ENCODE peak calls at places on chromosome 17, in six cellular contexts. T, X, Z, B, H and A are unnamed samples. For H3K36me3, the result is how much of the 10 kb centered on the place peaks cover.

GRCh38 chr17:57401556-57402488 is 145.5 kb downstream of the MSI2 start:
- DNase-seq in T (no peak), Z (peak), B (no peak), H (no peak), X (peak), A (no peak)

GRCh38 chr17:8503368-8503767 is 67.7 kb downstream of the NDEL1 start:
- DNase-seq in T (peak), X (no peak), H (no peak), Z (no peak), B (no peak), A (no peak)

GRCh38 chr17:41052594-41052993 is 2.4 kb downstream of the KRTAP2-2 start:
- DNase-seq in T (no peak), B (no peak), X (no peak), H (no peak), Z (no peak), A (peak)

GRCh38 chr17:76697702-76698465 is 12.9 kb downstream of the MXRA7 start:
- DNase-seq in H (no peak), B (no peak), Z (peak), X (no peak), T (no peak), A (peak)

GRCh38 chr17:80817861-80818260 is 173.8 kb upstream of the CHMP6 start:
- DNase-seq in T (no peak), H (peak), Z (no peak), B (peak), X (no peak), A (peak)

GRCh38 chr17:74150428-74151025 is 53.0 kb upstream of the RPL38 start:
- DNase-seq in B (peak), Z (no peak), X (no peak), H (no peak), T (no peak), A (no peak)

GRCh38 chr17:42819939-42820535 is 4.0 kb downstream of the BECN1 start:
- DNase-seq in B (peak), X (peak), Z (peak), H (peak), T (peak), A (no peak)

GRCh38 chr17:52389632-52390031 is 231.1 kb upstream of the CA10 start:
- DNase-seq in H (no peak), X (no peak), T (no peak), Z (no peak), B (no peak), A (no peak)

GRCh38 chr17:78416311-78416711 is 37.9 kb downstream of the PGS1 start:
- DNase-seq in B (no peak), X (no peak), Z (no peak), H (no peak), T (peak), A (peak)

GRCh38 chr17:20791626-20792025 is 212.1 kb downstream of the CDRT15L2 start:
- DNase-seq in T (no peak), X (no peak), H (no peak), B (no peak), Z (no peak), A (no peak)

GRCh38 chr17:3585826-3586225 is 23.4 kb downstream of the TRPV1 start:
- DNase-seq in Z (no peak), H (no peak), B (no peak), T (no peak), X (no peak), A (no peak)

GRCh38 chr17:74380086-74380958 is 13.0 kb downstream of the GPR142 start:
- DNase-seq in T (no peak), B (peak), X (no peak), H (peak), Z (peak), A (no peak)

GRCh38 chr17:2170023-2170422 is 115.1 kb downstream of the HIC1 start:
- DNase-seq in Z (peak), B (no peak), T (no peak), X (peak), H (no peak), A (no peak)

GRCh38 chr17:57166803-57167202 is 81.8 kb downstream of the AKAP1 start:
- DNase-seq in H (peak), T (no peak), X (no peak), Z (peak), B (peak), A (no peak)

GRCh38 chr17:1179112-1179634 is 608 bp downstream of the ABR start:
- DNase-seq in B (peak), T (no peak), H (no peak), Z (no peak), X (no peak), A (no peak)

GRCh38 chr17:81084691-81085419 is 49.9 kb downstream of the BAIAP2 start:
- DNase-seq in B (no peak), X (no peak), Z (no peak), T (no peak), H (no peak), A (no peak)

GRCh38 chr17:237406-237955 is 56.0 kb upstream of the DOC2B start:
- DNase-seq in H (no peak), X (no peak), Z (peak), B (no peak), T (no peak), A (no peak)

GRCh38 chr17:40872416-40872815 is 5.4 kb upstream of the KRT12 start:
- DNase-seq in Z (no peak), B (no peak), X (no peak), H (no peak), T (no peak), A (peak)

GRCh38 chr17:6507535-6507934 is 48.8 kb downstream of the PITPNM3 start:
- DNase-seq in B (peak), X (no peak), T (peak), Z (no peak), H (peak), A (peak)

GRCh38 chr17:75011788-75012319 is 616 bp upstream of the MRPL58 start:
- DNase-seq in T (peak), X (peak), Z (peak), B (no peak), H (no peak), A (peak)

GRCh38 chr17:76265624-76266243 is 586 bp downstream of the UBALD2 start:
- DNase-seq in B (no peak), H (peak), T (peak), X (no peak), Z (peak), A (no peak)

GRCh38 chr17:38543403-38544174 is 62.2 kb downstream of the SRCIN1 start:
- DNase-seq in H (no peak), X (no peak), Z (no peak), B (no peak), T (no peak), A (no peak)

GRCh38 chr17:72344613-72345012 is 223.8 kb downstream of the SOX9 start:
- DNase-seq in B (no peak), H (no peak), Z (no peak), T (no peak), X (no peak), A (peak)

GRCh38 chr17:79221597-79221996 is 147.0 kb downstream of the ENGASE start:
- DNase-seq in X (no peak), H (no peak), Z (no peak), T (no peak), B (no peak), A (no peak)

GRCh38 chr17:19409509-19409908 is 1.5 kb upstream of the RNF112 start:
- DNase-seq in B (peak), T (no peak), H (peak), X (no peak), Z (no peak), A (peak)

GRCh38 chr17:71409712-71410111 is 711.1 kb upstream of the SOX9 start:
- DNase-seq in T (no peak), B (peak), Z (no peak), X (no peak), H (peak), A (peak)

GRCh38 chr17:3976675-3977171 is 12.5 kb upstream of the ATP2A3 start:
- DNase-seq in H (no peak), Z (no peak), T (no peak), X (no peak), B (no peak), A (no peak)

GRCh38 chr17:19002805-19003542 is 1.6 kb downstream of the FAM83G start:
- DNase-seq in X (no peak), B (no peak), Z (no peak), T (no peak), H (peak), A (peak)

GRCh38 chr17:29588017-29588557 is 1.4 kb downstream of the GIT1 start:
- DNase-seq in H (no peak), X (no peak), T (peak), Z (no peak), B (no peak), A (no peak)

GRCh38 chr17:39621523-39622379 is 5.0 kb upstream of the PPP1R1B start:
- DNase-seq in H (peak), X (peak), Z (peak), T (peak), B (peak), A (peak)

GRCh38 chr17:73215414-73215813 is 22.6 kb downstream of the COG1 start:
- DNase-seq in Z (peak), B (no peak), T (no peak), X (no peak), H (no peak), A (no peak)

GRCh38 chr17:63963123-63963522 is 9.6 kb downstream of the SCN4A start:
- DNase-seq in Z (no peak), B (no peak), X (no peak), T (no peak), H (no peak), A (no peak)

GRCh38 chr17:79531696-79532095 is 79.2 kb downstream of the RBFOX3 start:
- DNase-seq in X (no peak), Z (no peak), T (no peak), B (no peak), H (no peak), A (no peak)

GRCh38 chr17:51841669-51842068 is 316.8 kb downstream of the CA10 start:
- DNase-seq in Z (no peak), B (no peak), T (no peak), H (no peak), X (no peak), A (no peak)

GRCh38 chr17:80501739-80502577 is 25.6 kb upstream of the NPTX1 start:
- DNase-seq in H (peak), Z (no peak), T (no peak), X (no peak), B (no peak), A (peak)

GRCh38 chr17:1203111-1203966 is 23.6 kb upstream of the ABR start:
- DNase-seq in H (peak), Z (peak), X (no peak), B (peak), T (peak), A (peak)

GRCh38 chr17:3660311-3660891 is 8.0 kb downstream of the TAX1BP3 start:
- DNase-seq in X (no peak), T (no peak), Z (no peak), B (no peak), H (no peak), A (no peak)

GRCh38 chr17:43175213-43176118 is 4.5 kb downstream of the NBR1 start:
- DNase-seq in B (no peak), Z (no peak), H (peak), X (peak), T (no peak), A (peak)

GRCh38 chr17:82267575-82268379 is 5.7 kb downstream of the CSNK1D start:
- DNase-seq in Z (no peak), X (peak), H (peak), B (peak), T (peak), A (peak)

GRCh38 chr17:44315760-44316731 is 7.6 kb downstream of the RUNDC3A start:
- DNase-seq in B (no peak), Z (peak), T (no peak), X (no peak), H (no peak), A (no peak)
- TF ChIP-seq EZH2 in B (no peak), Z (no peak), T (peak), X (peak), H (no peak), A (peak)

DNA sequence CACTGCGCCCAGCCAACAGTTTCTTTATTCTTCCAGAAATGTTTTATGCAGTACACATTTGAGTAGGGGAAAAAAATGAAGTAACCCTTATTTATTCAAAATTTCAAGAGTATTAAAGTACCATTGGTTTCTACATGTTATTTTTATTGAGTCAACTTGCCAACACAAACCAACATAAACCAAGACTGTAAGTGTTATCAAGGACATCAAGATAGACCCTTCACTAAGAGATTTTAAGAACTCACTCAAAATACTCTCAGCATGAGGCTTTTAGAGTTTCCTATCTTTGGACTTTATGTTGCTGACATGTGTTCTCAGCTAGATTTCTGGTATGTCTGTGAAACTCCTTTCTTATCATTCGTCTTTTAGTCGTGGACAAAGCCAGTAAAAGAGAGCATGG is 212.6 kb upstream of the TBX2 start:
- DNase-seq in B (no peak), H (no peak), T (no peak), Z (no peak), X (no peak), A (no peak)
- H3K36me3 ChIP-seq in B (under half), H (under half), T (under half), Z (under half), X (under half), A (under half)

GRCh38 chr17:70070297-70071027 is 4.6 kb upstream of the KCNJ16 start:
- DNase-seq in T (no peak), H (no peak), Z (no peak), X (no peak), B (no peak), A (peak)
- H2AFZ ChIP-seq in T (no peak), H (no peak), Z (no peak), X (no peak), B (peak), A (no peak)

GRCh38 chr17:48596000-48596734 is 2.6 kb upstream of the HOXB5 start:
- DNase-seq in H (no peak), Z (no peak), B (no peak), X (no peak), T (no peak), A (no peak)

GRCh38 chr17:48593840-48594411 is 347 bp upstream of the HOXB5 start:
- DNase-seq in Z (peak), B (no peak), T (peak), H (peak), X (peak), A (peak)

GRCh38 chr17:48593126-48593829 is at the start of gene HOXB5:
- DNase-seq in T (no peak), H (no peak), X (no peak), Z (no peak), B (no peak), A (peak)

GRCh38 chr17:48595107-48595999 is 1.8 kb upstream of the HOXB5 start:
- DNase-seq in H (no peak), Z (no peak), X (no peak), T (no peak), B (no peak), A (no peak)

DNA sequence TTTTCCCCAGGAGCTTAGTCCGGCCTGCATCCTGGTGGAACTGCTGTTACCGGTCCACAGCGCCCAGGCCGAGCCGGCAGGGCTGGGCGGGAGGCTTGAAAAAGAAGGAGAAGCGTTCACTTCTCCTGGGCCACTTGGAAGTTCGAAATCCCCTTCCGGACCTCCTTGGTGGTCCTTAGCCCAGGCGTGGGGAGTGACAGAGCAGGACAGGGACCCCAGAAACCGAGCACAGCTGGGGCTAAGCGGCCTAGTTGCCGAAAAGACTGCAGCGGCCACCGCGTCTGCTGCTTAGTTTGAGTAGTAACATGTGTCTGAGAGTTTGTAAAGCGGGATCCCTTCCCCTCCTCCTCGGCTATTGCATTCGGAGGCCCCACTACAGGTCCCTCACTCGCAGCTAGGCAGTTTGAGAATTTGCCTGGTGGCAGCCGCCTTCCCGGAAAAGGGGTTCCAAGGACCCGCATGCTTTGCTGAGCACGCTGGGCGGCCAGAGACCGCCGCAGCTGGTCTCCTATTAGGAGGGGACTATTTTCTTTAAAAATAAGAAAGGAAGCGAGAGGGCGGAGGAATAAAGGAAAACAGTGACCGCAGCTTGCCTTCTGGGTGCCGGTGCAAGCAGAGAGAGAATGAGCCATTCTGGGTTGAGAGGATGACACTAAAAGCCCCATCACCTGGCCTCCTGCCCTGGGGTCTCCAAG is 980 bp upstream of the HOXB5 start:
- DNase-seq in Z (no peak), X (no peak), B (no peak), T (no peak), H (no peak), A (no peak)
- TF ChIP-seq EZH2 in Z (peak), X (peak), B (no peak), T (no peak), H (no peak), A (peak)

GRCh38 chr17:66248285-66248684 is 19.1 kb upstream of the APOH start:
- DNase-seq in B (no peak), H (no peak), T (peak), X (no peak), Z (no peak), A (no peak)
- H3K36me3 ChIP-seq in B (under half), H (under half), T (under half), X (under half), Z (under half), A (under half)

DNA sequence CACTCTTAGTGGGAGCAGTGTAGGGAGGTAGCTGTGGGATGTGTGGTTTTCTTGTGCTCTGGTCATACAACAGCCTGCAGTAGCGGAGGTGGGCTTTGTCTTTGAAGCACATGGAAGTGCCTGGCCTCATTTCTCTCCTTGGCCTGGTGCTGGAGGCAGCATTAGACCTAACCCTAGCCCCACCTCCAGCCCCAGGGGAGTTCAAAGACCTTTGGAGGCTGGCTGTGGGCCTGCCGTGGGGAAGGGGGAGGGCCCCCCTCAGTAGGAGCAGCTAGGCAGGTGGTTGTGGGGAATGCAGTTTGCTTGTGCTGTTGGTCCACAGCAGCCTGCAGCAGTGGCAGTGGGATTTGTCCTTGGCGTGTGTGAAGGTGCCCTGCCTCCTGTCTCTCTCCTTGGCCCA is 91.7 kb downstream of the BCAS3 start:
- DNase-seq in B (no peak), Z (no peak), H (no peak), X (peak), T (no peak), A (no peak)
- H2AFZ ChIP-seq in B (no peak), Z (no peak), H (no peak), X (no peak), T (no peak), A (no peak)

GRCh38 chr17:48627625-48628510 is 1.7 kb upstream of the HOXB9 start:
- DNase-seq in T (no peak), B (no peak), H (no peak), Z (no peak), X (no peak), A (no peak)
- TF ChIP-seq EZH2 in T (no peak), B (no peak), H (peak), Z (peak), X (peak), A (no peak)